ENCODE peak calls at places on chromosome 9, in eight cellular contexts. One of them, this sample, is unnamed.

GRCh38 chr9:27183701-27184100 is 74.7 kb downstream of the TEK start:
- DNase-seq in activated T-helper 9 cell treated with anti-CD3 and anti-CD28 coated beads, Interleukin-2, amount 50 U/mL, for 16 hours: no peak
- DNase-seq in GM06990: no peak
- DNase-seq in T-helper 2 cell: no peak
- DNase-seq in effector memory CD4-positive, alpha-beta T cell: no peak
- DNase-seq in activated CD4-positive, alpha-beta T cell treated with anti-CD3 and anti-CD28 coated beads for 24 hours: no peak
- DNase-seq in SJSA1: no peak
- DNase-seq in activated naive CD8-positive, alpha-beta T cell treated with anti-CD3 and anti-CD28 coated beads, Interleukin-2, amount 50 U/mL, for 24 hours: no peak
- DNase-seq in this sample: peak; percentile 57

GRCh38 chr9:98611319-98611718 is 97.4 kb downstream of the GABBR2 start:
- DNase-seq in activated T-helper 9 cell treated with anti-CD3 and anti-CD28 coated beads, Interleukin-2, amount 50 U/mL, for 16 hours: no peak
- DNase-seq in GM06990: no peak
- DNase-seq in T-helper 2 cell: no peak
- DNase-seq in effector memory CD4-positive, alpha-beta T cell: no peak
- DNase-seq in activated CD4-positive, alpha-beta T cell treated with anti-CD3 and anti-CD28 coated beads for 24 hours: no peak
- DNase-seq in SJSA1: no peak
- DNase-seq in activated naive CD8-positive, alpha-beta T cell treated with anti-CD3 and anti-CD28 coated beads, Interleukin-2, amount 50 U/mL, for 24 hours: no peak
- DNase-seq in this sample: no peak

GRCh38 chr9:137242329-137243204 is 1.5 kb downstream of the TUBB4B start:
- DNase-seq in activated T-helper 9 cell treated with anti-CD3 and anti-CD28 coated beads, Interleukin-2, amount 50 U/mL, for 16 hours: no peak
- DNase-seq in GM06990: no peak
- DNase-seq in T-helper 2 cell: no peak
- DNase-seq in effector memory CD4-positive, alpha-beta T cell: no peak
- DNase-seq in activated CD4-positive, alpha-beta T cell treated with anti-CD3 and anti-CD28 coated beads for 24 hours: no peak
- DNase-seq in SJSA1: no peak
- DNase-seq in activated naive CD8-positive, alpha-beta T cell treated with anti-CD3 and anti-CD28 coated beads, Interleukin-2, amount 50 U/mL, for 24 hours: no peak
- DNase-seq in this sample: no peak

GRCh38 chr9:92718086-92719001 is 46.3 kb downstream of the BICD2 start:
- DNase-seq in activated T-helper 9 cell treated with anti-CD3 and anti-CD28 coated beads, Interleukin-2, amount 50 U/mL, for 16 hours: no peak
- DNase-seq in GM06990: no peak
- DNase-seq in T-helper 2 cell: no peak
- DNase-seq in effector memory CD4-positive, alpha-beta T cell: no peak
- DNase-seq in activated CD4-positive, alpha-beta T cell treated with anti-CD3 and anti-CD28 coated beads for 24 hours: no peak
- DNase-seq in SJSA1: no peak
- DNase-seq in activated naive CD8-positive, alpha-beta T cell treated with anti-CD3 and anti-CD28 coated beads, Interleukin-2, amount 50 U/mL, for 24 hours: no peak
- DNase-seq in this sample: no peak

GRCh38 chr9:130029223-130029583 is 13.8 kb downstream of the FNBP1 start:
- DNase-seq in activated T-helper 9 cell treated with anti-CD3 and anti-CD28 coated beads, Interleukin-2, amount 50 U/mL, for 16 hours: no peak
- DNase-seq in GM06990: peak; percentile 70
- DNase-seq in T-helper 2 cell: no peak
- DNase-seq in effector memory CD4-positive, alpha-beta T cell: no peak
- DNase-seq in activated CD4-positive, alpha-beta T cell treated with anti-CD3 and anti-CD28 coated beads for 24 hours: peak; percentile 41
- DNase-seq in SJSA1: no peak
- DNase-seq in activated naive CD8-positive, alpha-beta T cell treated with anti-CD3 and anti-CD28 coated beads, Interleukin-2, amount 50 U/mL, for 24 hours: no peak
- DNase-seq in this sample: no peak

GRCh38 chr9:6229186-6229585 is 13.6 kb downstream of the IL33 start:
- DNase-seq in activated T-helper 9 cell treated with anti-CD3 and anti-CD28 coated beads, Interleukin-2, amount 50 U/mL, for 16 hours: no peak
- DNase-seq in GM06990: no peak
- DNase-seq in T-helper 2 cell: no peak
- DNase-seq in effector memory CD4-positive, alpha-beta T cell: no peak
- DNase-seq in activated CD4-positive, alpha-beta T cell treated with anti-CD3 and anti-CD28 coated beads for 24 hours: no peak
- DNase-seq in SJSA1: no peak
- DNase-seq in activated naive CD8-positive, alpha-beta T cell treated with anti-CD3 and anti-CD28 coated beads, Interleukin-2, amount 50 U/mL, for 24 hours: no peak
- DNase-seq in this sample: no peak

GRCh38 chr9:135619599-135619886 is 19.8 kb downstream of the GLT6D1 start:
- DNase-seq in activated T-helper 9 cell treated with anti-CD3 and anti-CD28 coated beads, Interleukin-2, amount 50 U/mL, for 16 hours: no peak
- DNase-seq in GM06990: no peak
- DNase-seq in T-helper 2 cell: no peak
- DNase-seq in effector memory CD4-positive, alpha-beta T cell: no peak
- DNase-seq in activated CD4-positive, alpha-beta T cell treated with anti-CD3 and anti-CD28 coated beads for 24 hours: no peak
- DNase-seq in SJSA1: no peak
- DNase-seq in activated naive CD8-positive, alpha-beta T cell treated with anti-CD3 and anti-CD28 coated beads, Interleukin-2, amount 50 U/mL, for 24 hours: no peak
- DNase-seq in this sample: no peak

GRCh38 chr9:129245276-129245675 is 67.2 kb upstream of the IER5L start:
- DNase-seq in activated T-helper 9 cell treated with anti-CD3 and anti-CD28 coated beads, Interleukin-2, amount 50 U/mL, for 16 hours: no peak
- DNase-seq in GM06990: no peak
- DNase-seq in T-helper 2 cell: no peak
- DNase-seq in effector memory CD4-positive, alpha-beta T cell: no peak
- DNase-seq in activated CD4-positive, alpha-beta T cell treated with anti-CD3 and anti-CD28 coated beads for 24 hours: no peak
- DNase-seq in SJSA1: peak; percentile 9
- DNase-seq in activated naive CD8-positive, alpha-beta T cell treated with anti-CD3 and anti-CD28 coated beads, Interleukin-2, amount 50 U/mL, for 24 hours: no peak
- DNase-seq in this sample: peak; percentile 18

GRCh38 chr9:123861086-123861707 is 68.7 kb downstream of the DENND1A start:
- DNase-seq in activated T-helper 9 cell treated with anti-CD3 and anti-CD28 coated beads, Interleukin-2, amount 50 U/mL, for 16 hours: no peak
- DNase-seq in GM06990: no peak
- DNase-seq in T-helper 2 cell: no peak
- DNase-seq in effector memory CD4-positive, alpha-beta T cell: no peak
- DNase-seq in activated CD4-positive, alpha-beta T cell treated with anti-CD3 and anti-CD28 coated beads for 24 hours: no peak
- DNase-seq in SJSA1: no peak
- DNase-seq in activated naive CD8-positive, alpha-beta T cell treated with anti-CD3 and anti-CD28 coated beads, Interleukin-2, amount 50 U/mL, for 24 hours: no peak
- DNase-seq in this sample: no peak

GRCh38 chr9:84839538-84839937 is 170.0 kb downstream of the NTRK2 start:
- DNase-seq in activated T-helper 9 cell treated with anti-CD3 and anti-CD28 coated beads, Interleukin-2, amount 50 U/mL, for 16 hours: no peak
- DNase-seq in GM06990: no peak
- DNase-seq in T-helper 2 cell: no peak
- DNase-seq in effector memory CD4-positive, alpha-beta T cell: no peak
- DNase-seq in activated CD4-positive, alpha-beta T cell treated with anti-CD3 and anti-CD28 coated beads for 24 hours: no peak
- DNase-seq in SJSA1: no peak
- DNase-seq in activated naive CD8-positive, alpha-beta T cell treated with anti-CD3 and anti-CD28 coated beads, Interleukin-2, amount 50 U/mL, for 24 hours: no peak
- DNase-seq in this sample: no peak

GRCh38 chr9:1184146-1184545 is 134.0 kb downstream of the DMRT2 start:
- DNase-seq in activated T-helper 9 cell treated with anti-CD3 and anti-CD28 coated beads, Interleukin-2, amount 50 U/mL, for 16 hours: no peak
- DNase-seq in GM06990: no peak
- DNase-seq in T-helper 2 cell: no peak
- DNase-seq in effector memory CD4-positive, alpha-beta T cell: no peak
- DNase-seq in activated CD4-positive, alpha-beta T cell treated with anti-CD3 and anti-CD28 coated beads for 24 hours: no peak
- DNase-seq in SJSA1: no peak
- DNase-seq in activated naive CD8-positive, alpha-beta T cell treated with anti-CD3 and anti-CD28 coated beads, Interleukin-2, amount 50 U/mL, for 24 hours: no peak
- DNase-seq in this sample: no peak

GRCh38 chr9:79221084-79221483 is 350.7 kb upstream of the TLE4 start:
- DNase-seq in activated T-helper 9 cell treated with anti-CD3 and anti-CD28 coated beads, Interleukin-2, amount 50 U/mL, for 16 hours: no peak
- DNase-seq in GM06990: no peak
- DNase-seq in T-helper 2 cell: no peak
- DNase-seq in effector memory CD4-positive, alpha-beta T cell: no peak
- DNase-seq in activated CD4-positive, alpha-beta T cell treated with anti-CD3 and anti-CD28 coated beads for 24 hours: no peak
- DNase-seq in SJSA1: peak; percentile 64
- DNase-seq in activated naive CD8-positive, alpha-beta T cell treated with anti-CD3 and anti-CD28 coated beads, Interleukin-2, amount 50 U/mL, for 24 hours: no peak
- DNase-seq in this sample: peak; percentile 90

GRCh38 chr9:83572524-83572923 is 34.3 kb upstream of the FRMD3 start:
- DNase-seq in activated T-helper 9 cell treated with anti-CD3 and anti-CD28 coated beads, Interleukin-2, amount 50 U/mL, for 16 hours: no peak
- DNase-seq in GM06990: no peak
- DNase-seq in T-helper 2 cell: no peak
- DNase-seq in effector memory CD4-positive, alpha-beta T cell: no peak
- DNase-seq in activated CD4-positive, alpha-beta T cell treated with anti-CD3 and anti-CD28 coated beads for 24 hours: no peak
- DNase-seq in SJSA1: no peak
- DNase-seq in activated naive CD8-positive, alpha-beta T cell treated with anti-CD3 and anti-CD28 coated beads, Interleukin-2, amount 50 U/mL, for 24 hours: no peak
- DNase-seq in this sample: peak; percentile 67

GRCh38 chr9:136512651-136513066 is 29.8 kb upstream of the SEC16A start:
- DNase-seq in activated T-helper 9 cell treated with anti-CD3 and anti-CD28 coated beads, Interleukin-2, amount 50 U/mL, for 16 hours: no peak
- DNase-seq in GM06990: no peak
- DNase-seq in T-helper 2 cell: no peak
- DNase-seq in effector memory CD4-positive, alpha-beta T cell: no peak
- DNase-seq in activated CD4-positive, alpha-beta T cell treated with anti-CD3 and anti-CD28 coated beads for 24 hours: no peak
- DNase-seq in SJSA1: no peak
- DNase-seq in activated naive CD8-positive, alpha-beta T cell treated with anti-CD3 and anti-CD28 coated beads, Interleukin-2, amount 50 U/mL, for 24 hours: no peak
- DNase-seq in this sample: peak; percentile 39

GRCh38 chr9:14051459-14051858 is 262.5 kb downstream of the NFIB start:
- DNase-seq in activated T-helper 9 cell treated with anti-CD3 and anti-CD28 coated beads, Interleukin-2, amount 50 U/mL, for 16 hours: no peak
- DNase-seq in GM06990: no peak
- DNase-seq in T-helper 2 cell: no peak
- DNase-seq in effector memory CD4-positive, alpha-beta T cell: no peak
- DNase-seq in activated CD4-positive, alpha-beta T cell treated with anti-CD3 and anti-CD28 coated beads for 24 hours: no peak
- DNase-seq in SJSA1: no peak
- DNase-seq in activated naive CD8-positive, alpha-beta T cell treated with anti-CD3 and anti-CD28 coated beads, Interleukin-2, amount 50 U/mL, for 24 hours: no peak
- DNase-seq in this sample: peak; percentile 40

GRCh38 chr9:86099695-86100364 is 472 bp upstream of the GOLM1 start:
- DNase-seq in activated T-helper 9 cell treated with anti-CD3 and anti-CD28 coated beads, Interleukin-2, amount 50 U/mL, for 16 hours: no peak
- DNase-seq in GM06990: no peak
- DNase-seq in T-helper 2 cell: no peak
- DNase-seq in effector memory CD4-positive, alpha-beta T cell: no peak
- DNase-seq in activated CD4-positive, alpha-beta T cell treated with anti-CD3 and anti-CD28 coated beads for 24 hours: peak; percentile 21
- DNase-seq in SJSA1: peak; percentile 42
- DNase-seq in activated naive CD8-positive, alpha-beta T cell treated with anti-CD3 and anti-CD28 coated beads, Interleukin-2, amount 50 U/mL, for 24 hours: peak; percentile 26
- DNase-seq in this sample: peak; percentile 69

GRCh38 chr9:35914307-35914807 is 5.1 kb downstream of the SPAAR start:
- DNase-seq in activated T-helper 9 cell treated with anti-CD3 and anti-CD28 coated beads, Interleukin-2, amount 50 U/mL, for 16 hours: no peak
- DNase-seq in GM06990: no peak
- DNase-seq in T-helper 2 cell: no peak
- DNase-seq in effector memory CD4-positive, alpha-beta T cell: no peak
- DNase-seq in activated CD4-positive, alpha-beta T cell treated with anti-CD3 and anti-CD28 coated beads for 24 hours: no peak
- DNase-seq in SJSA1: peak; percentile 18
- DNase-seq in activated naive CD8-positive, alpha-beta T cell treated with anti-CD3 and anti-CD28 coated beads, Interleukin-2, amount 50 U/mL, for 24 hours: no peak
- DNase-seq in this sample: peak; percentile 52

GRCh38 chr9:77876091-77876490 is 155.5 kb downstream of the GNAQ start:
- DNase-seq in activated T-helper 9 cell treated with anti-CD3 and anti-CD28 coated beads, Interleukin-2, amount 50 U/mL, for 16 hours: no peak
- DNase-seq in GM06990: no peak
- DNase-seq in T-helper 2 cell: no peak
- DNase-seq in effector memory CD4-positive, alpha-beta T cell: no peak
- DNase-seq in activated CD4-positive, alpha-beta T cell treated with anti-CD3 and anti-CD28 coated beads for 24 hours: no peak
- DNase-seq in SJSA1: no peak
- DNase-seq in activated naive CD8-positive, alpha-beta T cell treated with anti-CD3 and anti-CD28 coated beads, Interleukin-2, amount 50 U/mL, for 24 hours: no peak
- DNase-seq in this sample: peak; percentile 79

GRCh38 chr9:134804871-134805270 is 75.7 kb upstream of the FCN2 start:
- DNase-seq in activated T-helper 9 cell treated with anti-CD3 and anti-CD28 coated beads, Interleukin-2, amount 50 U/mL, for 16 hours: no peak
- DNase-seq in GM06990: no peak
- DNase-seq in T-helper 2 cell: no peak
- DNase-seq in effector memory CD4-positive, alpha-beta T cell: no peak
- DNase-seq in activated CD4-positive, alpha-beta T cell treated with anti-CD3 and anti-CD28 coated beads for 24 hours: no peak
- DNase-seq in SJSA1: no peak
- DNase-seq in activated naive CD8-positive, alpha-beta T cell treated with anti-CD3 and anti-CD28 coated beads, Interleukin-2, amount 50 U/mL, for 24 hours: no peak
- DNase-seq in this sample: no peak